ENCODE peak calls at places on chromosomes 12 and 14, in five cellular contexts. S, I, W, L and M are unnamed samples.
A peak's percentile ranks its signal among the peaks of the same experiment; 100 is the strongest.

GRCh38 chr14:63713765-63714164 is 14.1 kb downstream of the SGPP1 start:
- DNase-seq in W (no peak), S (no peak), I (no peak), L (no peak), M (no peak)

GRCh38 chr14:65206448-65207096 is 104.3 kb upstream of the MAX start:
- DNase-seq in I (no peak), L (no peak), S (no peak), W (no peak), M (no peak)

GRCh38 chr14:88584451-88584850 is 21.6 kb downstream of the ZC3H14 start:
- DNase-seq in L (no peak), W (no peak), S (no peak), I (no peak), M (no peak)

GRCh38 chr14:54312166-54312801 is 84.5 kb upstream of the CDKN3 start:
- DNase-seq in S (no peak), L (peak; percentile 83), W (no peak), I (peak; percentile 91), M (no peak)

GRCh38 chr14:53128303-53128702 is 24.8 kb downstream of the DDHD1 start:
- DNase-seq in W (no peak), L (no peak), I (no peak), S (no peak), M (no peak)

GRCh38 chr12:64006211-64006610 is 161.7 kb downstream of the SRGAP1 start:
- DNase-seq in I (no peak), L (peak; percentile 56), S (no peak), W (no peak), M (no peak)

GRCh38 chr12:95943231-95943842 is at the start of gene AMDHD1:
- DNase-seq in S (peak; percentile 23), W (peak; percentile 29), I (peak; percentile 86), L (no peak), M (no peak)

GRCh38 chr12:113395119-113395518 is 8.6 kb downstream of the SDS start:
- DNase-seq in S (no peak), I (no peak), L (no peak), W (no peak), M (no peak)

GRCh38 chr14:50844397-50844796 is 13.4 kb upstream of the NIN start:
- DNase-seq in S (no peak), L (no peak), I (no peak), W (no peak), M (no peak)

GRCh38 chr12:71892059-71892458 is 46.6 kb upstream of the TPH2 start:
- DNase-seq in S (no peak), L (no peak), I (no peak), W (no peak), M (no peak)

GRCh38 chr12:7160183-7160582 is 29.3 kb upstream of the PEX5 start:
- DNase-seq in S (no peak), I (no peak), W (no peak), L (no peak), M (no peak)